ENCODE peak calls at places on chromosomes 16 and 17, in five cellular contexts. One of them, this sample, is unnamed.

GRCh38 chr17:48760411-48760810 is 31.9 kb upstream of the HOXB13 start:
- DNase-seq in BE2C: no peak
- DNase-seq in nephron progenitor cell: no peak
- DNase-seq in GM12864: no peak
- DNase-seq in tibial nerve: no peak
- DNase-seq in this sample: no peak

GRCh38 chr16:55651841-55652824 is 3.7 kb upstream of the SLC6A2 start:
- DNase-seq in BE2C: peak
- DNase-seq in GM12864: no peak
- DNase-seq in tibial nerve: no peak
- DNase-seq in nephron progenitor cell: no peak
- DNase-seq in this sample: no peak

GRCh38 chr16:88514070-88514469 is 56.1 kb upstream of the ZC3H18 start:
- DNase-seq in nephron progenitor cell: no peak
- DNase-seq in BE2C: no peak
- DNase-seq in GM12864: no peak
- DNase-seq in tibial nerve: no peak
- DNase-seq in this sample: no peak

GRCh38 chr17:1762233-1762905 is 509 bp downstream of the SERPINF1 start:
- DNase-seq in BE2C: peak
- DNase-seq in tibial nerve: no peak
- DNase-seq in nephron progenitor cell: no peak
- DNase-seq in GM12864: no peak
- DNase-seq in this sample: no peak

GRCh38 chr17:47242648-47243047 is 11.0 kb upstream of the ITGB3 start:
- DNase-seq in BE2C: no peak
- DNase-seq in nephron progenitor cell: no peak
- DNase-seq in tibial nerve: no peak
- DNase-seq in GM12864: no peak
- DNase-seq in this sample: no peak

GRCh38 chr16:4972938-4973587 is 14.9 kb downstream of the SEC14L5 start:
- DNase-seq in nephron progenitor cell: peak
- DNase-seq in BE2C: no peak
- DNase-seq in GM12864: no peak
- DNase-seq in tibial nerve: no peak
- DNase-seq in this sample: no peak

GRCh38 chr16:1036121-1036520 is 36.4 kb upstream of the SSTR5 start:
- DNase-seq in BE2C: no peak
- DNase-seq in tibial nerve: no peak
- DNase-seq in nephron progenitor cell: no peak
- DNase-seq in GM12864: no peak
- DNase-seq in this sample: no peak

GRCh38 chr16:5972747-5973146 is 875.2 kb upstream of the EEF2KMT start:
- DNase-seq in tibial nerve: no peak
- DNase-seq in GM12864: no peak
- DNase-seq in nephron progenitor cell: no peak
- DNase-seq in BE2C: no peak
- DNase-seq in this sample: no peak

GRCh38 chr17:30232822-30233427 is 2.6 kb downstream of the SLC6A4 start:
- DNase-seq in tibial nerve: no peak
- DNase-seq in GM12864: no peak
- DNase-seq in BE2C: no peak
- DNase-seq in nephron progenitor cell: no peak
- DNase-seq in this sample: no peak

GRCh38 chr17:55674107-55674506 is 48.6 kb downstream of the TMEM100 start:
- DNase-seq in GM12864: no peak
- DNase-seq in nephron progenitor cell: no peak
- DNase-seq in tibial nerve: no peak
- DNase-seq in BE2C: no peak
- DNase-seq in this sample: no peak

GRCh38 chr16:53673189-53673588 is 30.5 kb downstream of the RPGRIP1L start:
- DNase-seq in tibial nerve: no peak
- DNase-seq in BE2C: no peak
- DNase-seq in nephron progenitor cell: no peak
- DNase-seq in GM12864: no peak
- DNase-seq in this sample: no peak

GRCh38 chr17:82384051-82384729 is 12.6 kb downstream of the UTS2R start:
- DNase-seq in tibial nerve: no peak
- DNase-seq in nephron progenitor cell: no peak
- DNase-seq in GM12864: no peak
- DNase-seq in BE2C: peak
- DNase-seq in this sample: no peak

GRCh38 chr16:11452298-11452697 is 107.0 kb downstream of the RMI2 start:
- DNase-seq in BE2C: no peak
- DNase-seq in tibial nerve: no peak
- DNase-seq in nephron progenitor cell: no peak
- DNase-seq in GM12864: no peak
- DNase-seq in this sample: no peak

GRCh38 chr16:73125860-73126259 is 77.9 kb upstream of the ZFHX3 start:
- DNase-seq in BE2C: no peak
- DNase-seq in tibial nerve: no peak
- DNase-seq in GM12864: no peak
- DNase-seq in nephron progenitor cell: no peak
- DNase-seq in this sample: no peak

GRCh38 chr16:87384162-87384999 is 805 bp upstream of the FBXO31 start:
- DNase-seq in nephron progenitor cell: peak
- DNase-seq in tibial nerve: no peak
- DNase-seq in GM12864: no peak
- DNase-seq in BE2C: peak
- DNase-seq in this sample: no peak
- TF ChIP-seq CTCF in nephron progenitor cell: no peak
- TF ChIP-seq CTCF in tibial nerve: no peak
- TF ChIP-seq CTCF in GM12864: no peak
- TF ChIP-seq CTCF in BE2C: no peak
- TF ChIP-seq CTCF in this sample: no peak

GRCh38 chr17:44738214-44738906 is 20.4 kb upstream of the ADAM11 start:
- DNase-seq in GM12864: no peak
- DNase-seq in nephron progenitor cell: no peak
- DNase-seq in tibial nerve: no peak
- DNase-seq in BE2C: no peak
- DNase-seq in this sample: no peak

GRCh38 chr17:44736551-44737240 is 22.1 kb upstream of the ADAM11 start:
- DNase-seq in GM12864: no peak
- DNase-seq in BE2C: no peak
- DNase-seq in tibial nerve: no peak
- DNase-seq in nephron progenitor cell: no peak
- DNase-seq in this sample: no peak

GRCh38 chr17:44734272-44734671 is 24.5 kb upstream of the ADAM11 start:
- DNase-seq in GM12864: no peak
- DNase-seq in nephron progenitor cell: no peak
- DNase-seq in tibial nerve: no peak
- DNase-seq in BE2C: no peak
- DNase-seq in this sample: no peak

GRCh38 chr17:44733753-44734152 is 25.0 kb upstream of the ADAM11 start:
- DNase-seq in BE2C: peak
- DNase-seq in tibial nerve: no peak
- DNase-seq in GM12864: no peak
- DNase-seq in nephron progenitor cell: peak
- DNase-seq in this sample: no peak
- TF ChIP-seq CTCF in BE2C: peak
- TF ChIP-seq CTCF in tibial nerve: no peak
- TF ChIP-seq CTCF in GM12864: peak
- TF ChIP-seq CTCF in nephron progenitor cell: peak
- TF ChIP-seq CTCF in this sample: peak

DNA sequence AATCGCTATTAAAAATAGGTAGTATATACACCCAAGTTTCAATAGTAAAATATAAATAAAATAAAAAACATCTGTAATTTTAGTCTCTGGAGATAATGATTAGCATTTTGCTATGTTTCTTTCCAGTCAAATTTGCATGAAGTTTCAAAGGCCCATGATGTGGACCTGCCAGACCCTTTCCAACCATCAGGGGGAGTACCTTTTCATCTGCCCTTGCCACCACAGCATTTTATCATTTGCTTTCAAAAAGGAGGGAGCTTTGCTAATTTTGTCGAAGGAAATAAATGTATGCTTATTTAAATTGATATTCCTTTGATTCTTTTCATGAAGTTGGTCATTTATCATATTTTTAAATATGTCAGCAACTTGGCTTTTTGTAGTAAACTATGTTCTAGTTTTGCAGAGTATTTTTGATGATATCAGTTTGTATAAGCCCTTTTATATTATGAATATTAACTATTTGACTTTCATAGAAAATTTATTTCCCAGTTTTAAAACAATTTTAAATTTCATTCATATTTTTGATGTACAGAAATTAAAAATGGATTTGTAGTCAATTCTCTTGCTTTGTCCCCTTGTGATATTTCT is 115.2 kb upstream of the NETO2 start:
- DNase-seq in BE2C: peak
- DNase-seq in tibial nerve: no peak
- DNase-seq in GM12864: peak
- DNase-seq in nephron progenitor cell: no peak
- DNase-seq in this sample: no peak
- TF ChIP-seq CTCF in BE2C: peak
- TF ChIP-seq CTCF in tibial nerve: peak
- TF ChIP-seq CTCF in GM12864: peak
- TF ChIP-seq CTCF in nephron progenitor cell: peak
- TF ChIP-seq CTCF in this sample: peak

DNA sequence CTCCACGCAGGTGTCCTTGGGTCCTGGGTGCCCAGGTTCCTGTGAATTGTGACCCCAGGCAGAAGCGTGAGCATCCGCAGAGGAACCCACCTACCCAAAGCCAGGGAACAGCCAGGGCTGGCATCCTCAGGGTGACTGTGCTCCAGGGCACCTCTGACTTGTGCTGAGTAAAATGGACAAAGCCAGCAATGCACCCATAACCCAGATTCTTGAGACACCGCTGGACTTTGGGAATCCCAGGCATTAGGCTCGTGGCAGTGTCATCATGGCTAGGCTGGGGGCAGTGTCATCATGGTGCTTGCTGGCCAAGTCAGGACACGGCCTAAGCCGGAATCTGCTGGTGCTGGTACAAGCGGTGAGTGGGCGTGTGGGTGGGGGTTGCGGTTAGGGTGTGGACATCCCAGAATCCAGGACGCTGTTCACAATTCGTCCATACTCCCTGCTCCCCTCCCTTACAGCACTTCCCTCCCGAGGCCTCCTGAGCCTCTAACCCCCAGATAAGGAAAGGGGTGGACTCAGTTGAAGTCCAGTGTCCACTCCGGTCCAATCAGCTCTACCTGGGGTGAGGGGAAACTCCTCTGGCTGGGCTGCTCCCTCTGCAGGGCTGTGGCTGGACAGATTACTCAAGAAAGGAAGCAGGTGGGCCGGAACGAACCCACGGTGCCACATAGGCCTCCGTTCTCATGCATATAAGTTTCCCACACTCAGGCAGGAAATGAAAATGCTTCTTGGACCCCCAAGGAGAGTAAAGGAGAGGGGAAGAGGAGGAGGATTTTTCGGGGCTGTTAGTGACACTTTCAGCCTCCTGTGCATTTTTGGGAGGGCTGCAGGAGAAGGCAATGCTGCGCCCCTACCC is 138.9 kb downstream of the SEC14L1 start:
- DNase-seq in nephron progenitor cell: no peak
- DNase-seq in tibial nerve: no peak
- DNase-seq in GM12864: no peak
- DNase-seq in BE2C: no peak
- DNase-seq in this sample: no peak
- TF ChIP-seq CTCF in nephron progenitor cell: no peak
- TF ChIP-seq CTCF in tibial nerve: no peak
- TF ChIP-seq CTCF in GM12864: no peak
- TF ChIP-seq CTCF in BE2C: no peak
- TF ChIP-seq CTCF in this sample: no peak

DNA sequence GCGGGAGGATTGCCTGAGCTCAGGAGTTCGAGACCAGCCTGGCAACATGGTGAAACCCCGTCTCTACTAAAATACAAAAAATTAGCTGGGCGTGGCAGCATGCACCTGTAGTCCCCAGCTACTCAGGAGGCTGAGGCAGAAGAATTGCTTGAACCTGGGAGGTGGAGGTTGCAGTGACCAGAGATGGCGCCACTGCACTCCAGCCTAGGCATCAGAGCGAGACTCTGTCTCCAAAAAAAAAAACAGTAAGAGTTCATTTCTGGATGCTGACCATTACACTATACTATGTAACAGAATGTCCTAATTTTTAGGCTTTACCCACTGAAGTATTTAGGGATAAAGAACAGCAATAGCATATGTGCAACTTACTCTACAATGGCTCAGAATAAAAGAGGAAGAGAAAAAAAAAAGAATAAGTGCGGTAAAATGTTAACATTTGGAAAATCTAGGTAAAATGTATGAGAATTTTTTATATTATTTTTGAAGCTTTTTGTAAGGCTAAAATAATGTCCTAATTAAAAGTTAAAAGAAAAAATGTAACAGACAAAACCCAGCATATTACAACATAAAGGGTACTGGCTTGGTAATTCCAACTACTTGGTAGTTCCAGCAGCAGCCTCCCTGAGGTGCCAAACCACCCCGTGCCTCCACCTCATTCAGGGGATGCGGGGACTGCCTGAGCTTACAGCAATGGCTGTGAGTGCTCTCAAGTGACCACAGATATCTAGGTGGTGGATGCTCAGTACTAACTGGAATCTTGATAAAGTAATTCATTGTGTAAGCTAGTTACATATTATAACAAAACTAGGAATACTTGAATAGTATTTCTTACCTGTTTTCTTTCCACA is 10.9 kb downstream of the COPS3 start:
- DNase-seq in tibial nerve: no peak
- DNase-seq in nephron progenitor cell: peak
- DNase-seq in BE2C: peak
- DNase-seq in GM12864: no peak
- DNase-seq in this sample: no peak
- TF ChIP-seq CTCF in tibial nerve: no peak
- TF ChIP-seq CTCF in nephron progenitor cell: no peak
- TF ChIP-seq CTCF in BE2C: peak
- TF ChIP-seq CTCF in GM12864: peak
- TF ChIP-seq CTCF in this sample: peak